ENCODE peak calls at places on chromosomes 11 and 22, in four cellular contexts. S is K562, Y is HL-60, U is GM12878. K is an unnamed sample.

GRCh38 chr11:102138223-102138622 is 28.0 kb downstream of the YAP1 start:
- DNase-seq in S (no peak), Y (no peak), U (no peak), K (no peak)

GRCh38 chr11:132914600-132914999 is 617.7 kb downstream of the OPCML start:
- DNase-seq in S (no peak), Y (no peak), U (no peak), K (no peak)

GRCh38 chr11:31531293-31531692 is 21.7 kb downstream of the ELP4 start:
- DNase-seq in S (no peak), Y (no peak), U (no peak), K (no peak)

GRCh38 chr11:67240575-67241389 is 25.5 kb upstream of the GRK2 start:
- DNase-seq in S (peak; percentile 63), Y (peak; percentile 73), U (peak; percentile 76), K (no peak)

GRCh38 chr22:48896766-48897637 is 930.7 kb downstream of the BRD1 start:
- DNase-seq in S (no peak), Y (no peak), U (no peak), K (no peak)

GRCh38 chr22:18110194-18110943 is at the start of gene TUBA8:
- DNase-seq in S (no peak), Y (peak; percentile 18), U (no peak), K (peak; percentile 39)

GRCh38 chr22:42877158-42877557 is 20.1 kb upstream of the ARFGAP3 start:
- DNase-seq in S (no peak), Y (no peak), U (no peak), K (no peak)

GRCh38 chr11:44618561-44619425 is 53.3 kb downstream of the CD82 start:
- DNase-seq in S (no peak), Y (no peak), U (no peak), K (no peak)

DNA sequence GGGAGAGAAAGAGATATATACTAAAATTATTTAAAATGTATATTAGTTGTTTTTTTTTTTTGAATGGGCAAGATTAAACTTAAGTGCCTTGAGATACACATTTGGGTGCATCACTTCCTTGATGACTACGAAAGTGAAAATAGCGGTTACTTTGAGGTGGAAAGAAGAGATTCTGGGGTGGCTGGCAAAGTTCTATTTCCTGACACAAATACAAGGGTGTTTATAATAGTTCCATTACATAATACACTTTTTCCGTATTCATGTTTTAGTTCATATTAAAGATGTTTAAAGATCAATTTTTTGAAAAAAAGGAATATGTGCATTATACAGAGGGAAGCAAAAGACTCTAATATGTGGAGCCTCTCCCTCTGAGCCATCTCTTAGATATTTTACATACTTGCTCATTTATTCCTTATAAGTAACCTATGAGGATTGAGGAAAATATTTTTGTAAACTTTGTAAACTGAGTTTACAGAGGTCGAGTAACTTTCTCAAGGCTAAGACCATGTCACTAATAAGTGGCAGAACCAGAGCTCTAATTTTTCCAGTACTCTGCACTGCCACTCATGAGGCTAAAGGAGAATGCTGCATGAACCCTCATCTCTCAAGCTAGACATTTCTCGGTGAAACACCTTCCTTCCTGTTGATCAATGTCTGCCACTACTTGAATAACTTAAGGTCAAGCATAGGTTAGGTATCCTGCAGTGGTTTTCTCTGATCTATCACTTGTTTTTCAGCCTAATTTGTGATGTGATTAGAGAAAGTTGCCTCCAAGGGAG is 58.7 kb downstream of the DDIAS start:
- DNase-seq in S (no peak), Y (no peak), U (peak; percentile 65), K (no peak)
- TF ChIP-seq SPI1 in S (no peak), Y (no peak), U (no peak), K (no peak)

DNA sequence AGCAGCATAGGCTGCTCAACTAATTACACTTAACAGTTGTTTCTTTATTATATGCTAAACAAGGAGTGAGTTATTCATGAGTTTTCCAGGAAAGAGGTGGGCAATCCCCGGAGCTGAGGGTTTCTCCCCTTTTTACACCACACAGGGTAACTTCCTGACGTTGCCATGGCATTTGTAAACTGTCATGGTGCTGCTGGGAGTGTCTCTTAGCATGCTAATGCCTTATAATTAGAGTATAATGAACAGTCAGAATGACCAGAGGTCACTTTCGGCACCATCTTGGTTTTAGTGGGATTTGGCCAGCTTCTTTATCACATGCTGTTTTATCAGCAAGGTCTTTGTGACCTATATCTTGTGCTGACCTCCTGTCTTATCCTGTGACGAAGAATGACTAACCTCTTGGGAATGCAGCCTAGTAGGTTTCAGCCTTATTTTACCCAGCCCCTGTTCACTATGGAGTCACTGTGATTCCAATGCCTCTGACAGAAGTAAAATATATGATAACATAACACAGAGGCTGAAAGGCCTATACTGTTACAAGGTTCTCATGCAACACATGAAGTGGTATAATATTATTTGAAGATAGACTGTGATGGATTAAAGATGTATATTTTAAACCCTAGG is 41.3 kb upstream of the RDX start:
- DNase-seq in S (no peak), Y (no peak), U (no peak), K (no peak)
- TF ChIP-seq POLR2AphosphoS5 in S (no peak), Y (no peak), U (no peak), K (no peak)

GRCh38 chr11:35614949-35615569 is 3.2 kb upstream of the FJX1 start:
- DNase-seq in S (no peak), Y (no peak), U (no peak), K (no peak)
- TF ChIP-seq SPI1 in S (no peak), Y (no peak), U (no peak), K (no peak)

DNA sequence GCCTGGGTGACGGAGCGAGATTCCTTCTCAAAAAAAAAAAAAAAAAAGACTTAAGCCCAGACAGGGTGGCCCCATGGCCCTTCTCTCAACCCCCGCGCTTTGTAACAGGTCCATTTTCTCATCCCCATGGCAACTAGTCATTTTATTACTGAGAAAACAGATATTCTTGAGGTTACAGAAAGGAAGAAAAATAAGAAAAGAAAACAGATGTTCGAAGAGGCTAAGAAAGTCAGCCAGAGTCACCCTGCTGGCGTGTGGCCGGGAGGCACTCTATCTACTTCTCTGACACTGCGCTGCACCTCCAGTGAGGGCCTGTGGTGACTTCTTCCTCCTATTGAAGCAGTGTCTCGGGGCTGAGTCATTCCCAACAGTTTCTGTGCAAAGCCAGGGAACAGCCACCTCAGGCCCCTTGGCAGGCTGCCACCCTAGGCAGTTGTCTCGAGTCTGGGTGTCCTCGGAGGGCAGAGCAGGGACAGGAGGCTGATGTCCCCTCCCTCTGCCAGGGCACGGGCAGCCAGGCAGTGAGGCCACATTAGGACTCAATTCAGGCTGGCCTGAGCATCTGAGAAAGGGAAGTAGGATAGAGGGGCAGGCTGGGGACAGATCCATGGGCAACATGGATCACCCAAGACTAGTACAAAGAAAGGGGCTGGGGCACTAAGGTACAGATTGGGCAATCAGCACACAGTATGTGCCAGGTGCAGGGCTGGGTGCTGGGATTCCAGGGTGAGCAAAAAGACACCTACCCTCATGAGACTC is 16.4 kb upstream of the SYVN1 start:
- DNase-seq in S (peak; percentile 63), Y (peak; percentile 96), U (peak; percentile 27), K (no peak)
- TF ChIP-seq POLR2AphosphoS5 in S (peak; percentile 30), Y (peak; percentile 78), U (no peak), K (no peak)

GRCh38 chr11:117733311-117733710 is 63.7 kb downstream of the DSCAML1 start:
- DNase-seq in S (no peak), Y (peak; percentile 72), U (no peak), K (no peak)
- TF ChIP-seq SPI1 in S (no peak), Y (no peak), U (no peak), K (no peak)

DNA sequence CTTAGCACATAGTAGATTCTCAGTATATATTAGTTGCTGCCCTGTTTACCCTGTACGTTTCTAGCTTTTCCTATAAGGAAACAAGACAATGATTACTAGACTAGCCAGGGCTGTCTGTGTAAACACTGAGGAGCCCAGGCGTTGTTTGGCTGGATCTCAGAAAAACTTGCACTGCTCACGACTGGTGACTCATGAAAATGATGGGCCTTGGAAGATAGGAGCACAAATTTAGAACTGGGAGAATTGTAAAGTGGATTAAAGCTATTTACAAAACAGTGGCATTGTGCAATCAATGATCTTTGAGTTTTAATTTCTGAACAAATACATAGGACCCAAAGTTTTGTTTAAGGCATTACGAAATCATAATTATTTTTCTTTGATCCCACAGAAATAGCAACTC is 276.9 kb downstream of the FAM76B start:
- DNase-seq in S (no peak), Y (no peak), U (no peak), K (no peak)
- TF ChIP-seq POLR2AphosphoS5 in S (no peak), Y (no peak), U (no peak), K (no peak)

GRCh38 chr11:1006762-1007161 is 29.8 kb downstream of the MUC6 start:
- DNase-seq in S (no peak), Y (no peak), U (no peak), K (no peak)
- TF ChIP-seq SPI1 in S (no peak), Y (no peak), U (no peak), K (no peak)

GRCh38 chr11:10386861-10387208 is 68.2 kb upstream of the AMPD3 start:
- DNase-seq in S (no peak), Y (no peak), U (no peak), K (no peak)

GRCh38 chr11:10387209-10388083 is 67.6 kb upstream of the AMPD3 start:
- DNase-seq in S (no peak), Y (no peak), U (no peak), K (no peak)

GRCh38 chr11:10388096-10388495 is 67.0 kb upstream of the AMPD3 start:
- DNase-seq in S (no peak), Y (no peak), U (no peak), K (no peak)

GRCh38 chr11:10386361-10386760 is 68.7 kb upstream of the AMPD3 start:
- DNase-seq in S (no peak), Y (no peak), U (no peak), K (no peak)

GRCh38 chr11:10385696-10386095 is 69.4 kb upstream of the AMPD3 start:
- DNase-seq in S (no peak), Y (no peak), U (no peak), K (no peak)
- TF ChIP-seq POLR2AphosphoS5 in S (no peak), Y (no peak), U (no peak), K (no peak)

GRCh38 chr11:63761870-63762661 is 6.5 kb downstream of the ZFTA start:
- DNase-seq in S (no peak), Y (no peak), U (no peak), K (no peak)

GRCh38 chr11:63760487-63761079 is 8.0 kb downstream of the ZFTA start:
- DNase-seq in S (no peak), Y (no peak), U (no peak), K (no peak)

GRCh38 chr11:63761173-63761572 is 7.4 kb downstream of the ZFTA start:
- DNase-seq in S (no peak), Y (no peak), U (no peak), K (no peak)

GRCh38 chr11:63762662-63763505 is 5.7 kb downstream of the ZFTA start:
- DNase-seq in S (no peak), Y (no peak), U (no peak), K (no peak)

DNA sequence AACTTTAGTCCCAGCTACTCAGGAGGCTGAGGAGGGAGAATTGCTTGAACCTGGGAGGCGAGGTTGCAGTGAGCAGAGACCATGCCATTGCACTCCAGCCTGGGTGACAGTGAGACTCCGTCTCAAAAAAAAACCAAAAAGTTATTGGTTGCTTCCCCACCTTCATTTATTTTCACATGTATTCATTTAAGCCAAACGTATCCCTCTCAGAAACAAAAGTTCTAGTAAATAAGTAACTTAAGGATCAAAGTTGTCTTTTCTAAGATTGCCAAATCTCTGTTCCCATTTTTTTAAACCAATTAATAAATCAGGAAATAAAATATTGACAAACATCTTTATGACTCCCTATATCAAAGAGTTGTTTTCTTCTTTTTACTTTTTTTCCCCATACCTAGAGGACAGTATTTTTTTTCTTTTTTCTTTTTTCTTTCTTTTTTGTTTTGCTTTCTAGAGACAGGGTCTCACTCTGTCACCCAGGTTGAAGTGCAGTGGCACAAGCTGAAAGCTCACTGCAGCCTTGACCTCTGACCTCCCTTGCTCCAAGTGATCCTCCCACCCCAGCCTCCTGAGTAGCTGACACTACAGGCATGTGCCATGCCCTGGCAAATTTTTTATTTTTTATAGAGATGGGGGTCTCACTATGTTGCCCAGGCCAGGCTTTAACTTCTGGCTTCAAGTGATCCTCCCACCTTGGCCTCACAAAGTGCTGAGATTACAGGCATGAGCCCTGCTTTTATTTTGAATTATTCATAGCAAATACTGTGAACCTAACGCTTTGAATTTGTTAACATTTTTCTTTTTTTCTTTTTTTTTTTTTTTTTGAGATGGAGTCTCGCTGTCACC is 11.4 kb downstream of the ZFTA start:
- DNase-seq in S (no peak), Y (no peak), U (no peak), K (no peak)
- TF ChIP-seq SPI1 in S (no peak), Y (no peak), U (no peak), K (no peak)

K was measured in GM12891.